ENCODE peak calls at places on chromosomes 3 and 15, in nine cellular contexts. One of them, this sample, is unnamed.

GRCh38 chr3:155184027-155184426 is 103.9 kb downstream of the MME start:
- DNase-seq in tibial artery: no peak
- DNase-seq in SJSA1: no peak
- DNase-seq in A549: no peak
- DNase-seq in foreskin fibroblast: no peak
- DNase-seq in bronchial epithelial cell: no peak
- DNase-seq in fibroblast of the aortic adventitia: peak; percentile 20
- DNase-seq in CD8-positive, alpha-beta memory T cell: no peak
- DNase-seq in cardiac muscle cell: no peak
- DNase-seq in this sample: no peak

GRCh38 chr15:65008989-65009388 is 19.3 kb upstream of the SPG21 start:
- DNase-seq in cardiac muscle cell: no peak
- DNase-seq in foreskin fibroblast: peak; percentile 25
- DNase-seq in SJSA1: no peak
- DNase-seq in tibial artery: no peak
- DNase-seq in A549: no peak
- DNase-seq in bronchial epithelial cell: no peak
- DNase-seq in CD8-positive, alpha-beta memory T cell: no peak
- DNase-seq in fibroblast of the aortic adventitia: no peak
- DNase-seq in this sample: no peak

GRCh38 chr3:102006812-102007485 is 157.6 kb downstream of the NFKBIZ start:
- DNase-seq in foreskin fibroblast: peak; percentile 93
- DNase-seq in bronchial epithelial cell: peak; percentile 93
- DNase-seq in cardiac muscle cell: no peak
- DNase-seq in A549: peak; percentile 11
- DNase-seq in tibial artery: peak; percentile 51
- DNase-seq in CD8-positive, alpha-beta memory T cell: no peak
- DNase-seq in SJSA1: no peak
- DNase-seq in fibroblast of the aortic adventitia: peak; percentile 93
- DNase-seq in this sample: no peak

GRCh38 chr15:52185151-52185561 is 6.0 kb downstream of the GNB5 start:
- DNase-seq in bronchial epithelial cell: no peak
- DNase-seq in A549: no peak
- DNase-seq in foreskin fibroblast: no peak
- DNase-seq in tibial artery: no peak
- DNase-seq in SJSA1: peak; percentile 19
- DNase-seq in CD8-positive, alpha-beta memory T cell: no peak
- DNase-seq in cardiac muscle cell: peak; percentile 27
- DNase-seq in fibroblast of the aortic adventitia: no peak
- DNase-seq in this sample: no peak

GRCh38 chr15:28974142-28974541 is 88.4 kb downstream of the APBA2 start:
- DNase-seq in cardiac muscle cell: no peak
- DNase-seq in foreskin fibroblast: no peak
- DNase-seq in CD8-positive, alpha-beta memory T cell: peak; percentile 78
- DNase-seq in fibroblast of the aortic adventitia: no peak
- DNase-seq in tibial artery: no peak
- DNase-seq in bronchial epithelial cell: no peak
- DNase-seq in A549: no peak
- DNase-seq in SJSA1: no peak
- DNase-seq in this sample: no peak

GRCh38 chr3:119294889-119295769 is 946 bp downstream of the ARHGAP31 start:
- DNase-seq in A549: peak; percentile 27
- DNase-seq in cardiac muscle cell: peak; percentile 62
- DNase-seq in bronchial epithelial cell: peak; percentile 28
- DNase-seq in fibroblast of the aortic adventitia: peak; percentile 43
- DNase-seq in foreskin fibroblast: peak; percentile 67
- DNase-seq in tibial artery: peak; percentile 36
- DNase-seq in CD8-positive, alpha-beta memory T cell: peak; percentile 79
- DNase-seq in SJSA1: peak; percentile 53
- DNase-seq in this sample: peak; percentile 63

GRCh38 chr15:23038741-23039150 is 623 bp downstream of the TUBGCP5 start:
- DNase-seq in cardiac muscle cell: no peak
- DNase-seq in fibroblast of the aortic adventitia: peak; percentile 62
- DNase-seq in A549: peak; percentile 67
- DNase-seq in SJSA1: no peak
- DNase-seq in tibial artery: no peak
- DNase-seq in CD8-positive, alpha-beta memory T cell: no peak
- DNase-seq in bronchial epithelial cell: peak; percentile 67
- DNase-seq in foreskin fibroblast: peak; percentile 70
- DNase-seq in this sample: peak; percentile 20

GRCh38 chr3:97815149-97815917 is 6.5 kb upstream of the CRYBG3 start:
- DNase-seq in CD8-positive, alpha-beta memory T cell: peak; percentile 56
- DNase-seq in SJSA1: no peak
- DNase-seq in fibroblast of the aortic adventitia: no peak
- DNase-seq in cardiac muscle cell: no peak
- DNase-seq in A549: no peak
- DNase-seq in tibial artery: no peak
- DNase-seq in foreskin fibroblast: no peak
- DNase-seq in bronchial epithelial cell: peak; percentile 77
- DNase-seq in this sample: peak; percentile 9

GRCh38 chr15:52236015-52236414 is 44.8 kb upstream of the GNB5 start:
- DNase-seq in CD8-positive, alpha-beta memory T cell: no peak
- DNase-seq in foreskin fibroblast: peak; percentile 24
- DNase-seq in tibial artery: no peak
- DNase-seq in A549: no peak
- DNase-seq in bronchial epithelial cell: peak; percentile 18
- DNase-seq in SJSA1: no peak
- DNase-seq in fibroblast of the aortic adventitia: no peak
- DNase-seq in cardiac muscle cell: no peak
- DNase-seq in this sample: no peak

GRCh38 chr3:4670352-4670751 is 177.2 kb downstream of the ITPR1 start:
- DNase-seq in SJSA1: no peak
- DNase-seq in A549: peak; percentile 51
- DNase-seq in foreskin fibroblast: peak; percentile 21
- DNase-seq in cardiac muscle cell: peak; percentile 25
- DNase-seq in bronchial epithelial cell: no peak
- DNase-seq in tibial artery: no peak
- DNase-seq in fibroblast of the aortic adventitia: no peak
- DNase-seq in CD8-positive, alpha-beta memory T cell: no peak
- DNase-seq in this sample: no peak

GRCh38 chr3:179449621-179450020 is 1.6 kb downstream of the GNB4 start:
- DNase-seq in SJSA1: no peak
- DNase-seq in bronchial epithelial cell: no peak
- DNase-seq in cardiac muscle cell: no peak
- DNase-seq in A549: no peak
- DNase-seq in foreskin fibroblast: peak; percentile 42
- DNase-seq in tibial artery: no peak
- DNase-seq in fibroblast of the aortic adventitia: peak; percentile 58
- DNase-seq in CD8-positive, alpha-beta memory T cell: no peak
- DNase-seq in this sample: no peak

GRCh38 chr3:150740733-150741496 is 22.1 kb downstream of the SIAH2 start:
- DNase-seq in foreskin fibroblast: no peak
- DNase-seq in tibial artery: no peak
- DNase-seq in fibroblast of the aortic adventitia: no peak
- DNase-seq in cardiac muscle cell: no peak
- DNase-seq in A549: no peak
- DNase-seq in bronchial epithelial cell: no peak
- DNase-seq in SJSA1: no peak
- DNase-seq in CD8-positive, alpha-beta memory T cell: no peak
- DNase-seq in this sample: no peak

GRCh38 chr3:150737874-150738679 is 24.9 kb downstream of the SIAH2 start:
- DNase-seq in tibial artery: no peak
- DNase-seq in A549: no peak
- DNase-seq in cardiac muscle cell: no peak
- DNase-seq in CD8-positive, alpha-beta memory T cell: no peak
- DNase-seq in bronchial epithelial cell: peak; percentile 87
- DNase-seq in foreskin fibroblast: peak; percentile 36
- DNase-seq in SJSA1: no peak
- DNase-seq in fibroblast of the aortic adventitia: peak; percentile 57
- DNase-seq in this sample: no peak

GRCh38 chr3:150738688-150739087 is 24.3 kb downstream of the SIAH2 start:
- DNase-seq in foreskin fibroblast: no peak
- DNase-seq in cardiac muscle cell: no peak
- DNase-seq in fibroblast of the aortic adventitia: no peak
- DNase-seq in bronchial epithelial cell: peak; percentile 56
- DNase-seq in CD8-positive, alpha-beta memory T cell: no peak
- DNase-seq in tibial artery: no peak
- DNase-seq in SJSA1: no peak
- DNase-seq in A549: no peak
- DNase-seq in this sample: no peak

GRCh38 chr3:150739877-150740645 is 22.9 kb downstream of the SIAH2 start:
- DNase-seq in A549: no peak
- DNase-seq in bronchial epithelial cell: no peak
- DNase-seq in SJSA1: no peak
- DNase-seq in cardiac muscle cell: no peak
- DNase-seq in foreskin fibroblast: no peak
- DNase-seq in CD8-positive, alpha-beta memory T cell: no peak
- DNase-seq in fibroblast of the aortic adventitia: no peak
- DNase-seq in tibial artery: no peak
- DNase-seq in this sample: peak; percentile 56

DNA sequence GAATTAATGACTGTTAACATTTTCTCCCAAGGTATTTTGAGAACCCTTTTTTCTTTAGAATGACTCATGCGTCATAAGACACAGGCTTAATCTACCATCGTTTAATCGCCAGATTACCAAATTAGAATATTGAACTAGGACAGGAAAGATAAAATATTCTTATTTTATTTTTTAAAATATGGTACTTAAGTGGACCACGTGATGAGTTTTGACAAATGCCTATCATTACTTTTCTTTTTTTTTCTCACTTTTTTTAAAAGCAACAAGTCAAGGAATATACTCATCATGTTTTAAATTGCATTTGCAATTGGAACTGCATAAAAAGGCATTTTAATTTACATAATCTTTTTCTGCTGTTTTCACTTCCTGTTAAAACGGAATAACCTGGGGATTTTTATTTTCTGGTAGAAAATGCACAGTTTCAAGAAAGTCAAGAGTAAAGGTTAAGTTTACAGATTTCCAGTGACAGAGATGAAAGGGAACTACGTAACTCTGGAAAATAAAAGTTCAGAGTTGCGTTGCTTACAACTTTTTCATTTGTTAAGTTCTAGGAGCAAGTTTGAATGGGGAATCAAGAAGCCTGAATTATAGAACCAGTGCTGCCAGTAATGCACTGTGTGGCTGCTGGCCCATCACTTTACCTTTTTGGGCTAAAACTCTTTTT is 23.6 kb downstream of the SIAH2 start:
- DNase-seq in bronchial epithelial cell: no peak
- DNase-seq in foreskin fibroblast: no peak
- DNase-seq in SJSA1: no peak
- DNase-seq in tibial artery: no peak
- DNase-seq in CD8-positive, alpha-beta memory T cell: no peak
- DNase-seq in cardiac muscle cell: no peak
- DNase-seq in A549: no peak
- DNase-seq in fibroblast of the aortic adventitia: no peak
- DNase-seq in this sample: no peak
- H3K4me3 ChIP-seq in bronchial epithelial cell: no peak overlapping the region
- H3K4me3 ChIP-seq in foreskin fibroblast: no peak overlapping the region
- H3K4me3 ChIP-seq in SJSA1: no peak overlapping the region
- H3K4me3 ChIP-seq in tibial artery: no peak overlapping the region
- H3K4me3 ChIP-seq in CD8-positive, alpha-beta memory T cell: no peak overlapping the region
- H3K4me3 ChIP-seq in cardiac muscle cell: no peak overlapping the region
- H3K4me3 ChIP-seq in A549: no peak overlapping the region
- H3K4me3 ChIP-seq in fibroblast of the aortic adventitia: no peak overlapping the region
- H3K4me3 ChIP-seq in this sample: no peak overlapping the region

GRCh38 chr3:10432931-10433330 is 72.5 kb downstream of the ATP2B2 start:
- DNase-seq in SJSA1: no peak
- DNase-seq in cardiac muscle cell: peak; percentile 52
- DNase-seq in foreskin fibroblast: peak; percentile 43
- DNase-seq in bronchial epithelial cell: no peak
- DNase-seq in tibial artery: no peak
- DNase-seq in A549: no peak
- DNase-seq in CD8-positive, alpha-beta memory T cell: no peak
- DNase-seq in fibroblast of the aortic adventitia: no peak
- DNase-seq in this sample: no peak

GRCh38 chr3:10428393-10429091 is 76.8 kb downstream of the ATP2B2 start:
- DNase-seq in tibial artery: no peak
- DNase-seq in bronchial epithelial cell: no peak
- DNase-seq in fibroblast of the aortic adventitia: no peak
- DNase-seq in CD8-positive, alpha-beta memory T cell: peak; percentile 15
- DNase-seq in foreskin fibroblast: no peak
- DNase-seq in SJSA1: no peak
- DNase-seq in cardiac muscle cell: no peak
- DNase-seq in A549: no peak
- DNase-seq in this sample: no peak

GRCh38 chr3:10432156-10432845 is 73.1 kb downstream of the ATP2B2 start:
- DNase-seq in CD8-positive, alpha-beta memory T cell: peak; percentile 22
- DNase-seq in A549: no peak
- DNase-seq in SJSA1: no peak
- DNase-seq in bronchial epithelial cell: no peak
- DNase-seq in foreskin fibroblast: no peak
- DNase-seq in cardiac muscle cell: no peak
- DNase-seq in fibroblast of the aortic adventitia: no peak
- DNase-seq in tibial artery: no peak
- DNase-seq in this sample: no peak

GRCh38 chr3:10434144-10434937 is 71.0 kb downstream of the ATP2B2 start:
- DNase-seq in CD8-positive, alpha-beta memory T cell: no peak
- DNase-seq in fibroblast of the aortic adventitia: no peak
- DNase-seq in bronchial epithelial cell: no peak
- DNase-seq in SJSA1: no peak
- DNase-seq in cardiac muscle cell: no peak
- DNase-seq in A549: no peak
- DNase-seq in tibial artery: no peak
- DNase-seq in foreskin fibroblast: no peak
- DNase-seq in this sample: no peak

GRCh38 chr3:10430805-10431204 is 74.6 kb downstream of the ATP2B2 start:
- DNase-seq in SJSA1: no peak
- DNase-seq in A549: no peak
- DNase-seq in tibial artery: no peak
- DNase-seq in fibroblast of the aortic adventitia: no peak
- DNase-seq in CD8-positive, alpha-beta memory T cell: no peak
- DNase-seq in bronchial epithelial cell: no peak
- DNase-seq in cardiac muscle cell: no peak
- DNase-seq in foreskin fibroblast: no peak
- DNase-seq in this sample: no peak
- H3K4me3 ChIP-seq in SJSA1: no peak overlapping the region
- H3K4me3 ChIP-seq in A549: no peak overlapping the region
- H3K4me3 ChIP-seq in tibial artery: no peak overlapping the region
- H3K4me3 ChIP-seq in fibroblast of the aortic adventitia: no peak overlapping the region
- H3K4me3 ChIP-seq in CD8-positive, alpha-beta memory T cell: no peak overlapping the region
- H3K4me3 ChIP-seq in bronchial epithelial cell: no peak overlapping the region
- H3K4me3 ChIP-seq in cardiac muscle cell: no peak overlapping the region
- H3K4me3 ChIP-seq in foreskin fibroblast: no peak overlapping the region
- H3K4me3 ChIP-seq in this sample: no peak overlapping the region

DNA sequence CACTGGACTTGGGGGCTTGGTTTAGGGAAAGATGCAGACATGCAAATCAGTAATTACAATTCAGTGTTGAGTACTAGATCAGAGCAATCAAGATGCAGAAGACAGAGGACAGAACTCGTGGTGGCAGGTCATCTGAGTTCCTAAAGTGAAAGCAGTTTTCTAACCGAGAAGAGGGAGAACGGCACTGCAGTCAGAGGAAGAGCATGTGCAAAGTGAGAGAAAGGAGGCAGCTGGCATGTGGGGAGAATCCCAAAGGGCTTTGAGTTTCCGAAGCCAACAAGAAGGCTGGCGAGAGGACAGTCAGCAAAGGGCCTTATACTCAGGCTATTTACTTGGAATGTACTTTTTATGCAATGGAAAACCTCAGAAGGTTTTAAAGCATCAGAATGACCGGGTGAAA is 87.0 kb downstream of the ANP32A start:
- DNase-seq in cardiac muscle cell: no peak
- DNase-seq in tibial artery: no peak
- DNase-seq in A549: no peak
- DNase-seq in bronchial epithelial cell: no peak
- DNase-seq in foreskin fibroblast: peak; percentile 15
- DNase-seq in CD8-positive, alpha-beta memory T cell: no peak
- DNase-seq in SJSA1: no peak
- DNase-seq in fibroblast of the aortic adventitia: peak; percentile 37
- DNase-seq in this sample: no peak
- H3K4me3 ChIP-seq in cardiac muscle cell: no peak overlapping the region
- H3K4me3 ChIP-seq in tibial artery: no peak overlapping the region
- H3K4me3 ChIP-seq in A549: no peak overlapping the region
- H3K4me3 ChIP-seq in bronchial epithelial cell: no peak overlapping the region
- H3K4me3 ChIP-seq in foreskin fibroblast: no peak overlapping the region
- H3K4me3 ChIP-seq in CD8-positive, alpha-beta memory T cell: no peak overlapping the region
- H3K4me3 ChIP-seq in SJSA1: no peak overlapping the region
- H3K4me3 ChIP-seq in fibroblast of the aortic adventitia: no peak overlapping the region
- H3K4me3 ChIP-seq in this sample: no peak overlapping the region

GRCh38 chr3:24683511-24684384 is 189.1 kb upstream of the THRB start:
- DNase-seq in fibroblast of the aortic adventitia: peak; percentile 87
- DNase-seq in cardiac muscle cell: peak; percentile 40
- DNase-seq in foreskin fibroblast: peak; percentile 86
- DNase-seq in SJSA1: no peak
- DNase-seq in CD8-positive, alpha-beta memory T cell: no peak
- DNase-seq in A549: peak; percentile 35
- DNase-seq in bronchial epithelial cell: peak; percentile 62
- DNase-seq in tibial artery: no peak
- DNase-seq in this sample: peak; percentile 8
- H3K4me3 ChIP-seq in fibroblast of the aortic adventitia: no peak overlapping the region
- H3K4me3 ChIP-seq in cardiac muscle cell: no peak overlapping the region
- H3K4me3 ChIP-seq in foreskin fibroblast: no peak overlapping the region
- H3K4me3 ChIP-seq in SJSA1: no peak overlapping the region
- H3K4me3 ChIP-seq in CD8-positive, alpha-beta memory T cell: no peak overlapping the region
- H3K4me3 ChIP-seq in A549: no peak overlapping the region
- H3K4me3 ChIP-seq in bronchial epithelial cell: no peak overlapping the region
- H3K4me3 ChIP-seq in tibial artery: no peak overlapping the region
- H3K4me3 ChIP-seq in this sample: no peak overlapping the region

This sample was measured in Jurkat, Clone E6-1.